ENCODE peak calls at places on chromosomes 6 and 20, in seven cellular contexts. One of them, this sample, is unnamed.

GRCh38 chr20:10171864-10172751 is 46.5 kb upstream of the SNAP25 start:
- DNase-seq in fibroblast of villous mesenchyme: peak; percentile 23
- DNase-seq in heart right ventricle: no peak
- DNase-seq in IMR-90: peak; percentile 25
- DNase-seq in mammary epithelial cell: peak; percentile 9
- DNase-seq in Calu3: peak; percentile 72
- DNase-seq in fibroblast of lung: peak; percentile 64
- DNase-seq in this sample: no peak

GRCh38 chr20:38032585-38033329 is 499 bp downstream of the TTI1 start:
- DNase-seq in Calu3: no peak
- DNase-seq in fibroblast of villous mesenchyme: peak; percentile 20
- DNase-seq in heart right ventricle: no peak
- DNase-seq in mammary epithelial cell: no peak
- DNase-seq in IMR-90: no peak
- DNase-seq in fibroblast of lung: no peak
- DNase-seq in this sample: peak; percentile 70

GRCh38 chr6:149342525-149342924 is 25.0 kb downstream of the TAB2 start:
- DNase-seq in fibroblast of lung: no peak
- DNase-seq in IMR-90: no peak
- DNase-seq in heart right ventricle: no peak
- DNase-seq in Calu3: no peak
- DNase-seq in mammary epithelial cell: no peak
- DNase-seq in fibroblast of villous mesenchyme: no peak
- DNase-seq in this sample: peak; percentile 26

GRCh38 chr20:408843-409696 is 971 bp downstream of the RBCK1 start:
- DNase-seq in fibroblast of lung: no peak
- DNase-seq in heart right ventricle: no peak
- DNase-seq in fibroblast of villous mesenchyme: no peak
- DNase-seq in mammary epithelial cell: no peak
- DNase-seq in Calu3: no peak
- DNase-seq in IMR-90: no peak
- DNase-seq in this sample: no peak

GRCh38 chr6:37809144-37809543 is 10.4 kb upstream of the ZFAND3 start:
- DNase-seq in fibroblast of villous mesenchyme: no peak
- DNase-seq in mammary epithelial cell: peak; percentile 23
- DNase-seq in IMR-90: peak; percentile 44
- DNase-seq in Calu3: no peak
- DNase-seq in fibroblast of lung: peak; percentile 38
- DNase-seq in heart right ventricle: peak; percentile 38
- DNase-seq in this sample: no peak

GRCh38 chr6:119351005-119351394 is 1.4 kb upstream of the MAN1A1 start:
- DNase-seq in fibroblast of lung: peak; percentile 38
- DNase-seq in heart right ventricle: no peak
- DNase-seq in fibroblast of villous mesenchyme: peak; percentile 67
- DNase-seq in IMR-90: peak; percentile 63
- DNase-seq in mammary epithelial cell: peak; percentile 35
- DNase-seq in Calu3: no peak
- DNase-seq in this sample: no peak

GRCh38 chr6:27177454-27178000 is 70.0 kb upstream of the PRSS16 start:
- DNase-seq in Calu3: peak; percentile 92
- DNase-seq in fibroblast of villous mesenchyme: peak; percentile 80
- DNase-seq in mammary epithelial cell: peak; percentile 88
- DNase-seq in heart right ventricle: peak; percentile 62
- DNase-seq in fibroblast of lung: peak; percentile 83
- DNase-seq in IMR-90: peak; percentile 83
- DNase-seq in this sample: peak; percentile 77

GRCh38 chr20:341682-342081 is 5.2 kb upstream of the NRSN2 start:
- DNase-seq in Calu3: peak; percentile 38
- DNase-seq in fibroblast of lung: peak; percentile 87
- DNase-seq in fibroblast of villous mesenchyme: peak; percentile 70
- DNase-seq in heart right ventricle: no peak
- DNase-seq in mammary epithelial cell: peak; percentile 94
- DNase-seq in IMR-90: peak; percentile 89
- DNase-seq in this sample: no peak

GRCh38 chr6:154382707-154383106 is 26.1 kb upstream of the IPCEF1 start:
- DNase-seq in heart right ventricle: no peak
- DNase-seq in fibroblast of villous mesenchyme: no peak
- DNase-seq in IMR-90: no peak
- DNase-seq in fibroblast of lung: peak; percentile 81
- DNase-seq in mammary epithelial cell: no peak
- DNase-seq in Calu3: peak; percentile 56
- DNase-seq in this sample: no peak

GRCh38 chr6:71139249-71139648 is 149.4 kb upstream of the OGFRL1 start:
- DNase-seq in fibroblast of villous mesenchyme: no peak
- DNase-seq in heart right ventricle: no peak
- DNase-seq in Calu3: peak; percentile 5
- DNase-seq in fibroblast of lung: peak; percentile 76
- DNase-seq in mammary epithelial cell: peak; percentile 73
- DNase-seq in IMR-90: peak; percentile 2
- DNase-seq in this sample: no peak

GRCh38 chr6:154805288-154805911 is 72.2 kb downstream of the SCAF8 start:
- DNase-seq in fibroblast of villous mesenchyme: peak; percentile 74
- DNase-seq in Calu3: no peak
- DNase-seq in mammary epithelial cell: peak; percentile 18
- DNase-seq in fibroblast of lung: peak; percentile 35
- DNase-seq in heart right ventricle: no peak
- DNase-seq in IMR-90: peak; percentile 70
- DNase-seq in this sample: peak; percentile 20

GRCh38 chr20:32634041-32634805 is 39.5 kb downstream of the C20orf203 start:
- DNase-seq in mammary epithelial cell: no peak
- DNase-seq in fibroblast of villous mesenchyme: no peak
- DNase-seq in IMR-90: peak; percentile 31
- DNase-seq in fibroblast of lung: no peak
- DNase-seq in heart right ventricle: no peak
- DNase-seq in Calu3: no peak
- DNase-seq in this sample: no peak

GRCh38 chr6:148682252-148682651 is 64.6 kb upstream of the UST start:
- DNase-seq in fibroblast of lung: no peak
- DNase-seq in heart right ventricle: no peak
- DNase-seq in fibroblast of villous mesenchyme: no peak
- DNase-seq in Calu3: no peak
- DNase-seq in IMR-90: no peak
- DNase-seq in mammary epithelial cell: no peak
- DNase-seq in this sample: no peak

GRCh38 chr6:42916288-42916687 is 435 bp downstream of the PTCRA start:
- DNase-seq in mammary epithelial cell: no peak
- DNase-seq in Calu3: no peak
- DNase-seq in fibroblast of lung: no peak
- DNase-seq in heart right ventricle: no peak
- DNase-seq in fibroblast of villous mesenchyme: no peak
- DNase-seq in IMR-90: no peak
- DNase-seq in this sample: peak; percentile 7

GRCh38 chr6:42925248-42925857 is 3.9 kb upstream of the CNPY3 start:
- DNase-seq in IMR-90: no peak
- DNase-seq in heart right ventricle: no peak
- DNase-seq in mammary epithelial cell: no peak
- DNase-seq in Calu3: no peak
- DNase-seq in fibroblast of villous mesenchyme: no peak
- DNase-seq in fibroblast of lung: no peak
- DNase-seq in this sample: peak; percentile 24

GRCh38 chr6:42923656-42924055 is 5.6 kb upstream of the CNPY3 start:
- DNase-seq in IMR-90: no peak
- DNase-seq in mammary epithelial cell: no peak
- DNase-seq in fibroblast of villous mesenchyme: peak; percentile 66
- DNase-seq in heart right ventricle: no peak
- DNase-seq in Calu3: no peak
- DNase-seq in fibroblast of lung: no peak
- DNase-seq in this sample: no peak

GRCh38 chr6:42921801-42922200 is 5.9 kb downstream of the PTCRA start:
- DNase-seq in IMR-90: no peak
- DNase-seq in fibroblast of villous mesenchyme: no peak
- DNase-seq in heart right ventricle: no peak
- DNase-seq in fibroblast of lung: no peak
- DNase-seq in mammary epithelial cell: no peak
- DNase-seq in Calu3: no peak
- DNase-seq in this sample: no peak
- TF ChIP-seq CTCF in IMR-90: no peak
- TF ChIP-seq CTCF in fibroblast of villous mesenchyme: no peak
- TF ChIP-seq CTCF in heart right ventricle: no peak
- TF ChIP-seq CTCF in fibroblast of lung: no peak
- TF ChIP-seq CTCF in mammary epithelial cell: no peak
- TF ChIP-seq CTCF in Calu3: no peak
- TF ChIP-seq CTCF in this sample: no peak

GRCh38 chr6:5399391-5399790 is 138.1 kb downstream of the FARS2 start:
- DNase-seq in heart right ventricle: no peak
- DNase-seq in Calu3: no peak
- DNase-seq in mammary epithelial cell: no peak
- DNase-seq in IMR-90: no peak
- DNase-seq in fibroblast of lung: no peak
- DNase-seq in fibroblast of villous mesenchyme: no peak
- DNase-seq in this sample: no peak

GRCh38 chr6:5390177-5390576 is 128.9 kb downstream of the FARS2 start:
- DNase-seq in Calu3: no peak
- DNase-seq in mammary epithelial cell: no peak
- DNase-seq in IMR-90: no peak
- DNase-seq in heart right ventricle: no peak
- DNase-seq in fibroblast of villous mesenchyme: no peak
- DNase-seq in fibroblast of lung: no peak
- DNase-seq in this sample: no peak

GRCh38 chr6:5394280-5394679 is 133.0 kb downstream of the FARS2 start:
- DNase-seq in fibroblast of villous mesenchyme: no peak
- DNase-seq in fibroblast of lung: no peak
- DNase-seq in mammary epithelial cell: no peak
- DNase-seq in Calu3: no peak
- DNase-seq in IMR-90: no peak
- DNase-seq in heart right ventricle: no peak
- DNase-seq in this sample: no peak

GRCh38 chr6:5398530-5398929 is 137.2 kb downstream of the FARS2 start:
- DNase-seq in heart right ventricle: no peak
- DNase-seq in Calu3: no peak
- DNase-seq in fibroblast of villous mesenchyme: peak; percentile 59
- DNase-seq in fibroblast of lung: peak; percentile 46
- DNase-seq in mammary epithelial cell: peak; percentile 56
- DNase-seq in IMR-90: peak; percentile 61
- DNase-seq in this sample: peak; percentile 30

DNA sequence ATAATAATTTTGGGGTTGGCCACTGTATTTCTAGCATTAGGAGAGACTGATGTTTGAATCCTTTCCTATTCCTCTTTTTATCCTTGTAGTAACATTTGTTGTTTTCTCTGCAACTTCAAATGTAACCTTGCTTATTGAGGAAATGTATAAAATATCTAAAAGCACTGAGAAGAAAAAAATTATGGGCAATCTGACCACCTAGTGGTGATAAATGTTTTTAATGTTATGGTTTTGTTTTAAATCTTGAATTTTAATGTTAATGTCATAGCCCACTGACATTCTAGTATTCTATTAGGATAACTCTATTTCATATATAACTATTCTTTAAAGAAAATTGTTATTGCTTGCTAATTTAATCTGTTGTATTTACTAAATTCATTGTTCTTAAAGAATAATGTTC is 134.4 kb downstream of the FARS2 start:
- DNase-seq in mammary epithelial cell: no peak
- DNase-seq in fibroblast of lung: no peak
- DNase-seq in fibroblast of villous mesenchyme: no peak
- DNase-seq in heart right ventricle: no peak
- DNase-seq in IMR-90: no peak
- DNase-seq in Calu3: no peak
- DNase-seq in this sample: no peak
- TF ChIP-seq CTCF in mammary epithelial cell: no peak
- TF ChIP-seq CTCF in fibroblast of lung: no peak
- TF ChIP-seq CTCF in fibroblast of villous mesenchyme: no peak
- TF ChIP-seq CTCF in heart right ventricle: no peak
- TF ChIP-seq CTCF in IMR-90: no peak
- TF ChIP-seq CTCF in Calu3: no peak
- TF ChIP-seq CTCF in this sample: no peak

DNA sequence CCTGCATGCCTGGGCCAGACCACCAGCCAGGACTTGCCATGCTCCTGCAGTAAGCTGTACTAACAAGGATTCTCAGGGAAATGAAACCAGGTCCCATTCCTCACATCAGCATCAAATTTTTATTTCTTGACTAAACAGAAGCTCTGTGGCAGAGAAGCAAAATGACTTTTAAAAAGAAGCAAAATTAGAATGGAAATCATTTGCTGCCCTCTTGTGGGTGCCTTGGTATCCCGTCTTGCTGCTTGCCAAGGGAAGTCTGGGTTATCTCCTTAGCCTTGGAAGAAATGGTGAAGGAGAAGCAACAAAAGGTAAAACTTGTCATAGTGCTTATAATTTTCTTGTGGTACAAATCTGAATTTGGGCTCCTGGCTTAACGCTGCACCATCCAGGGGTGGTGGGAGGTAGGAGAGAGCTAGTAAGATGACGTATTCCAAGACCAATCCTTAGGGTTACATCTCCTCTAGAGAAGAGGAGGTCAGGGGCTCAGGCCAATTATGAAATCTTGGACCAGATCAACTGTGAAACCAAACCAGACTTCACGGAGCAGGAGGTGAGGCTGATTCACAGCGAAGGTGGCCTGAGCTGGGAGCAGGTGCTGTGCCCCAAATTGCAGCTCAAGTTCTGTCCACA is 107.5 kb downstream of the FAXC start:
- DNase-seq in mammary epithelial cell: peak; percentile 35
- DNase-seq in fibroblast of lung: peak; percentile 30
- DNase-seq in IMR-90: peak; percentile 40
- DNase-seq in heart right ventricle: peak; percentile 16
- DNase-seq in fibroblast of villous mesenchyme: peak; percentile 25
- DNase-seq in Calu3: peak; percentile 53
- DNase-seq in this sample: peak; percentile 22
- TF ChIP-seq CTCF in mammary epithelial cell: peak; percentile 70
- TF ChIP-seq CTCF in fibroblast of lung: peak; percentile 3
- TF ChIP-seq CTCF in IMR-90: peak; percentile 42
- TF ChIP-seq CTCF in heart right ventricle: peak; percentile 41
- TF ChIP-seq CTCF in fibroblast of villous mesenchyme: peak; percentile 24
- TF ChIP-seq CTCF in Calu3: no peak
- TF ChIP-seq CTCF in this sample: peak; percentile 53

DNA sequence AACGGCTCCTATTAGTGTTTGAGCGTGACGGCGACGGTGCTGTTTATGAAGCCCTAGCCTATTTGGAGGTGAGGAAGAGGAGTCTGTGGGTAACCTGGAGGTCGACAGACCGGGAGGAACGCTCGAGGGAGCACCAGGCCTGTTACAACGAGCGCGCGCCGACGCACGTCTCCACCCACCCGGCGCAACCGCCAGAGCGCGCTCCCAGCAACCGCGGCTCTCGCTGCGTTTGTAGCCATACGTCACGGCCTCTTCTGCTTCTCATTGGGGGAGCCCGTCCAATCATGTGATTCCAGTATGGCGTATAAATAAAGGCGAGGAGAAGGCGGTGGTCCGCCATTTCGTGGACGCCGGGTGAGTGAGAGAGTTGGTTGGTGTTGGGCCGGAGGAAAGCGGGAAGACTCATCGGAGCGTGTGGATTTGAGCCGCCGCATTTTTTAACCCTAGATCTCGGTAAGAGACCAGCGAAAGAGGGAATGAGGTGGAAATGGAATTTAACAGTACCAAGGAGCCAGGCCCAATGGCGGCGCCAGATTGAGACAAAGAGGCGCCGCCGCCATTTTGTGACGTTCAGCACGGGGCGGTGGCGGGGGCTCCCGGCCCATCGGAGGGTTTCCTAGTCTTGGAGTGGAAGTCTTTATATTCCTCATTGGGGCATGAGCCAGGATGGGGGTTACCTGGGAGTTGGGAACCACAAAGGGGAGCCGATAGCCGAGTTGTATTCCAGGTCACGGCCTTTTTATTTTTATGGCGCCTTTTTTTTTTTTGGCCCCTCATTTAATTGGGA is at the start of gene SRSF3:
- DNase-seq in Calu3: peak; percentile 98
- DNase-seq in IMR-90: peak; percentile 98
- DNase-seq in fibroblast of lung: peak; percentile 97
- DNase-seq in mammary epithelial cell: peak; percentile 97
- DNase-seq in heart right ventricle: peak; percentile 97
- DNase-seq in fibroblast of villous mesenchyme: peak; percentile 99
- DNase-seq in this sample: peak; percentile 95
- TF ChIP-seq CTCF in Calu3: no peak
- TF ChIP-seq CTCF in IMR-90: peak; percentile 43
- TF ChIP-seq CTCF in fibroblast of lung: peak; percentile 12
- TF ChIP-seq CTCF in mammary epithelial cell: peak; percentile 57
- TF ChIP-seq CTCF in heart right ventricle: peak; percentile 60
- TF ChIP-seq CTCF in fibroblast of villous mesenchyme: peak; percentile 35
- TF ChIP-seq CTCF in this sample: peak; percentile 43

GRCh38 chr20:22285555-22285954 is 298.8 kb downstream of the FOXA2 start:
- DNase-seq in mammary epithelial cell: no peak
- DNase-seq in IMR-90: no peak
- DNase-seq in fibroblast of villous mesenchyme: no peak
- DNase-seq in heart right ventricle: no peak
- DNase-seq in Calu3: no peak
- DNase-seq in fibroblast of lung: no peak
- DNase-seq in this sample: no peak
- TF ChIP-seq CTCF in mammary epithelial cell: peak; percentile 14
- TF ChIP-seq CTCF in IMR-90: no peak
- TF ChIP-seq CTCF in fibroblast of villous mesenchyme: no peak
- TF ChIP-seq CTCF in heart right ventricle: no peak
- TF ChIP-seq CTCF in Calu3: no peak
- TF ChIP-seq CTCF in fibroblast of lung: no peak
- TF ChIP-seq CTCF in this sample: no peak